ENCODE peak calls at places on chromosome 21, in four cellular contexts. X, G, H and W are unnamed samples. For H3K4me1, the result is how much of the 10 kb centered on the place peaks cover.

GRCh38 chr21:36613064-36613463 is 85.9 kb upstream of the SIM2 start:
- DNase-seq in X (no peak), G (no peak), H (no peak), W (no peak)

GRCh38 chr21:38831526-38832467 is 26.1 kb downstream of the ETS2 start:
- DNase-seq in X (no peak), G (peak), H (peak), W (peak)

GRCh38 chr21:18812308-18812707 is 408.7 kb upstream of the TMPRSS15 start:
- DNase-seq in X (no peak), G (no peak), H (no peak), W (no peak)

GRCh38 chr21:19759836-19760235 is 1238.4 kb upstream of the NCAM2 start:
- DNase-seq in X (no peak), G (no peak), H (no peak), W (no peak)

GRCh38 chr21:37257526-37257966 is 9.6 kb downstream of the VPS26C start:
- DNase-seq in X (peak), G (peak), H (peak), W (no peak)

GRCh38 chr21:37829447-37829846 is 86.8 kb downstream of the KCNJ6 start:
- DNase-seq in X (no peak), G (no peak), H (peak), W (no peak)

GRCh38 chr21:46564391-46564790 is 40.5 kb downstream of the S100B start:
- DNase-seq in X (no peak), G (no peak), H (no peak), W (no peak)

GRCh38 chr21:38311765-38312164 is 55.0 kb downstream of the KCNJ15 start:
- DNase-seq in X (no peak), G (no peak), H (no peak), W (no peak)

GRCh38 chr21:39441502-39442475 is 3.8 kb downstream of the LCA5L start:
- DNase-seq in X (no peak), G (peak), H (peak), W (no peak)

GRCh38 chr21:36976882-36977651 is 10.6 kb upstream of the HLCS start:
- DNase-seq in X (no peak), G (peak), H (no peak), W (no peak)

GRCh38 chr21:18499761-18500376 is 96.3 kb upstream of the TMPRSS15 start:
- DNase-seq in X (no peak), G (peak), H (peak), W (no peak)

GRCh38 chr21:15060776-15061175 is 4.0 kb downstream of the NRIP1 start:
- DNase-seq in X (no peak), G (no peak), H (no peak), W (no peak)

GRCh38 chr21:35556536-35556935 is 503.8 kb downstream of the SETD4 start:
- DNase-seq in X (no peak), G (no peak), H (no peak), W (no peak)

GRCh38 chr21:17602874-17603273 is 9.8 kb downstream of the BTG3 start:
- DNase-seq in X (no peak), G (no peak), H (no peak), W (no peak)

GRCh38 chr21:45458281-45459170 is 53.6 kb downstream of the COL18A1 start:
- DNase-seq in X (peak), G (no peak), H (no peak), W (no peak)

GRCh38 chr21:45456014-45456835 is 51.3 kb downstream of the COL18A1 start:
- DNase-seq in X (peak), G (no peak), H (no peak), W (no peak)

GRCh38 chr21:45457161-45457831 is 52.3 kb downstream of the COL18A1 start:
- DNase-seq in X (peak), G (no peak), H (no peak), W (no peak)

GRCh38 chr21:45456836-45457160 is 51.8 kb downstream of the COL18A1 start:
- DNase-seq in X (peak), G (no peak), H (no peak), W (no peak)

GRCh38 chr21:45457832-45458172 is 52.8 kb downstream of the COL18A1 start:
- DNase-seq in X (peak), G (no peak), H (no peak), W (no peak)
- H3K4me1 ChIP-seq in X (under half), G (under half), H (under half), W (half or more)

GRCh38 chr21:42704861-42705260 is 51.4 kb downstream of the PDE9A start:
- DNase-seq in X (no peak), G (peak), H (no peak), W (no peak)
- H3K27ac ChIP-seq in X (no peak), G (no peak), H (no peak), W (no peak)

GRCh38 chr21:41706678-41707077 is 60.2 kb downstream of the RIPK4 start:
- DNase-seq in X (no peak), G (no peak), H (peak), W (no peak)
- H3K4me1 ChIP-seq in X (under half), G (under half), H (under half), W (under half)

GRCh38 chr21:40902299-40902698 is 55.3 kb upstream of the DSCAM start:
- DNase-seq in X (no peak), G (no peak), H (no peak), W (no peak)
- H3K27ac ChIP-seq in X (no peak), G (no peak), H (no peak), W (no peak)

DNA sequence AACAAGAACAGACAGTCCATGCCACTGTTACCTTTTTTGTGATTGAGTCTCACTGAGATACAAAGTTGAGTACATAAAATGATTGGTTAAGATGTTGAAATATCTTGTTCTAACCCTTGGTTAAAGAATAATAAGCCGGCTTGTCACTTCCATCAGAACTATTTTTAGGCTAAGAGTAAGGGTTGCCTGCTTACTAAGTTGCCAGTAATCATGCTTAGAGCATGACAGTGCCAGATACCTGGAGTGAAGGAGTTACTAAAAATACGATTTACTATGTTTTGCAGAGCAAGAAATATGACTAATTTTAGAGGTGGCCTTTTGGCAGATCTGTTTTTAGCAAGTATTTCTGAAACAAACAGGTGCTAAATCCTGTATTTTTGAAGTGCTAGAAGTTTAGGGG is 6.0 kb downstream of the HUNK start:
- DNase-seq in X (no peak), G (no peak), H (no peak), W (no peak)
- H3K4me1 ChIP-seq in X (under half), G (under half), H (under half), W (under half)

DNA sequence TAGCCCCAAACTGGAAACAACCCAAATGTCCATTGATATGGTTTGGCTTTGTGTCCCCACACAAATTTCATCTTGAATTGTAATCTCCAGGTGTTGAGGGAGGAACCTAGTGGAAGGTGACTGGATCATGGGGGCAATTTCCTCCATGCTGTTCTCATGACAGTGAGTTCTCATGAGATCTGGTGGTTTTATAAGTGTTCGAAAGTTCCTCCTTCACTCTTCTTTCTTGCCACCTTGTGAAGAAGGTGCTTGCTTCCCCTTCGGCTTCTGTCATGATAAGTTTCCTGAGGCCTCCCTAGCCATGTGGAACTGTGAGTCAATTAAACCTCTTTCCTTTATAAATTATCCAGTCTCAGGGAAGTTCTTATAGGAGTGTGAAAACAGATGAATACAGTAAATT is 11.2 kb downstream of the UBE2G2 start:
- DNase-seq in X (no peak), G (no peak), H (no peak), W (no peak)
- H3K27ac ChIP-seq in X (no peak), G (no peak), H (no peak), W (no peak)